ENCODE peak calls at places on chromosomes 12 and 14, in nine cellular contexts. W is prostate gland, G is psoas muscle, T is neural progenitor cell, S is tibial nerve, Z is GM12865, O is A673, R is RWPE2, D is Caco-2. C is an unnamed sample.
A peak's percentile ranks its signal among the peaks of the same experiment; 100 is the strongest.

GRCh38 chr14:69972755-69973154 is 93.5 kb downstream of the SMOC1 start:
- DNase-seq in R (no peak), O (no peak), T (no peak), G (no peak), D (no peak), Z (no peak), W (no peak), S (no peak), C (no peak)

GRCh38 chr14:92105845-92106094 is 612 bp downstream of the ATXN3 start:
- DNase-seq in Z (peak; percentile 35), R (no peak), O (peak; percentile 55), G (peak; percentile 56), S (peak; percentile 57), W (peak; percentile 29), T (no peak), D (no peak), C (no peak)

GRCh38 chr14:68960123-68960522 is 19.0 kb downstream of the ACTN1 start:
- DNase-seq in S (no peak), D (no peak), G (no peak), W (no peak), Z (no peak), T (no peak), R (no peak), O (no peak), C (no peak)

GRCh38 chr12:94074216-94074969 is 74.0 kb upstream of the PLXNC1 start:
- DNase-seq in O (no peak), T (no peak), R (no peak), D (no peak), W (no peak), Z (no peak), G (peak; percentile 51), S (peak; percentile 32), C (no peak)

GRCh38 chr14:32370720-32371119 is 41.6 kb downstream of the AKAP6 start:
- DNase-seq in D (no peak), G (no peak), S (no peak), Z (no peak), W (no peak), O (no peak), T (no peak), R (no peak), C (no peak)

GRCh38 chr14:83071888-83072501 is 1538.3 kb upstream of the SEL1L start:
- DNase-seq in S (no peak), O (peak; percentile 79), W (no peak), T (peak; percentile 45), R (no peak), G (no peak), Z (peak; percentile 18), D (peak; percentile 33), C (no peak)

GRCh38 chr14:104290058-104290667 is 151.8 kb downstream of the KIF26A start:
- DNase-seq in S (no peak), W (no peak), D (no peak), R (peak; percentile 57), G (no peak), T (no peak), Z (no peak), O (no peak), C (no peak)

GRCh38 chr12:108337235-108338223 is 1.6 kb downstream of the CMKLR1 start:
- DNase-seq in G (no peak), O (peak; percentile 61), D (peak; percentile 32), T (peak; percentile 53), Z (peak; percentile 79), W (no peak), R (peak; percentile 21), S (peak; percentile 26), C (no peak)

GRCh38 chr14:80764496-80764895 is 177.0 kb downstream of the CEP128 start:
- DNase-seq in Z (no peak), G (no peak), W (no peak), S (no peak), O (no peak), D (no peak), T (no peak), R (no peak), C (no peak)

GRCh38 chr12:125284945-125285344 is 219.7 kb downstream of the AACS start:
- DNase-seq in R (no peak), S (no peak), G (no peak), W (no peak), O (no peak), T (no peak), Z (peak; percentile 21), D (no peak), C (no peak)

GRCh38 chr14:92568621-92569479 is 55.3 kb downstream of the RIN3 start:
- DNase-seq in T (no peak), R (no peak), S (no peak), Z (peak; percentile 91), W (no peak), O (no peak), D (no peak), G (no peak), C (no peak)

GRCh38 chr12:65269603-65270002 is 8.9 kb upstream of the MSRB3 start:
- DNase-seq in S (no peak), R (no peak), G (no peak), T (no peak), W (no peak), Z (no peak), D (no peak), O (no peak), C (no peak)

GRCh38 chr14:36940476-36940875 is 231.9 kb downstream of the SLC25A21 start:
- DNase-seq in S (no peak), R (no peak), W (no peak), G (no peak), D (no peak), O (no peak), T (no peak), Z (no peak), C (no peak)

GRCh38 chr12:27787559-27787958 is 7.5 kb upstream of the MANSC4 start:
- DNase-seq in R (no peak), Z (no peak), W (no peak), T (no peak), G (no peak), D (no peak), O (no peak), S (no peak), C (no peak)

GRCh38 chr12:57939291-57939690 is 2.1 kb upstream of the ATP23 start:
- DNase-seq in Z (no peak), O (no peak), G (no peak), D (no peak), R (no peak), S (no peak), W (no peak), T (no peak), C (no peak)

GRCh38 chr12:57943438-57944080 is 2.2 kb downstream of the ATP23 start:
- DNase-seq in O (no peak), W (no peak), D (no peak), T (no peak), R (no peak), S (no peak), G (no peak), Z (no peak), C (no peak)

GRCh38 chr12:57941165-57941894 is at the start of gene ATP23:
- DNase-seq in G (peak; percentile 86), D (peak; percentile 95), T (peak; percentile 89), R (peak; percentile 94), O (peak; percentile 90), Z (peak; percentile 95), W (peak; percentile 92), S (peak; percentile 82), C (peak; percentile 87)

GRCh38 chr12:57940052-57940914 is 1.1 kb upstream of the ATP23 start:
- DNase-seq in W (no peak), D (peak; percentile 3), R (no peak), Z (no peak), O (no peak), G (no peak), S (no peak), T (no peak), C (no peak)

GRCh38 chr12:57940915-57941164 is 527 bp upstream of the ATP23 start:
- DNase-seq in T (no peak), S (no peak), G (no peak), Z (no peak), W (no peak), D (no peak), R (no peak), O (no peak), C (no peak)
- TF ChIP-seq CTCF in T (no peak), S (no peak), G (no peak), Z (no peak), W (no peak), D (no peak), R (no peak), O (no peak), C (no peak)

DNA sequence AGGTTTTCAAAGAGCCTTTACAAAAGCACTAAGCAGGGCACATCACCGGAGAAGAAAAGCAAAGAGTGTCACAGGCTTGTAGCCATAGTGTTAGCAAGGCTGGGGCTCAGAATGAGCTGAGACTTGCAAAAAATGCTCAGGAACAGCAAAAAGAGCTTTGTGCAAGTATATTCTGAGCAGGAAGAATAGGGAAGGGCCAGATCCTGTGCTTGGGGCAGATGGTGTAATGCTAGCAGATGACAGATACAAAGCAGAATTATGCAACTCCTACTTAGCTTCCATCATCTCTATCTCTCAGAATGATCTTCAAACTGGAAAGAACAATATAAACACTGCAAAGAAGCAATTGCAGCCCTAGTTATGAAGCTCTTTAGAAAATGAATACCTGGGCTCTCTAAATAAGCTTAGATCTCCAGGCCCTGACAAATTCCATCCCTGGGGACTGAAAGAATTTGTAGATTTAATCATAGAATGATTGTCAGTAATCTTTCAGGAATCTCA is 23.7 kb upstream of the PARP11 start:
- DNase-seq in W (no peak), T (peak; percentile 52), S (no peak), G (no peak), R (no peak), Z (no peak), O (no peak), D (peak; percentile 77), C (no peak)
- H3K4me3 ChIP-seq in W (no peak overlapping the region), T (peak overlapping the region; percentile 12), S (no peak overlapping the region), G (no peak overlapping the region), R (no peak overlapping the region), Z (no peak overlapping the region), O (no peak overlapping the region), D (no peak overlapping the region), C (no peak overlapping the region)

DNA sequence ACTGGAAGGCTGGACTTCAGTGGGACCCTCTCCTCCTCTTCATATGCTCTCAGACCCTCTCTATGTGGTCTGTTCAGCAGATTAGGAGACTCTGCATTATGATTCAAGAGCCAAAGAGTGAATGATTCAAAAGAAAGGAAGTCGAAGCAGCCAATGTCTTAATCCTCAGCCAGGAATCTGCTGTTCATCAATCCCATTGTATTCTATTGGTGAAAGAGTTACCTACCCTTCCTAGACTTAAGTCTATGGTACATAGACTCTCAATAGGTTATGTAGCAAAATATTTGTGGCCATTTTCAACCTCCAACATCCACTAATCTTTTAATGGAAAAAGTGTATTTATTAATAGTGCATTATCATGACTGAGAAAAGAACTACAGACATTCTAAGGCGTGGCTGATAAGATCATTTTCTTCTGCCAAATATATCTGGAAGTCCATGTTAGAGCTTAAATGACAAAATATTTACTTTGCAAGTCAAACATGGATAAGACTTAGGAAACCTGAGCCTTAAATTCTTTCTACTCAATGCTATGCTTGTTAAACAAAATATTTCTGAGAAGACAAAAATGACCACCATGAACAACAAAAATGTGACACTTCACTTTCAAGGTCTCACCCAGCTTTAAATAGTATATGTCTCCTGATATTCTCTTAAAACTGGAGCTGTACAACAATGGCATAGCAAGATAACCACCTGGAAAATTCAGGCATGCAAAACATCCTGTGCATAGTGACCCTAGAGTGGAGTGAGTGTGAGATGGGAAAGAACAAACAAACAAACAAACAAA is 1100.6 kb downstream of the GALC start:
- DNase-seq in Z (no peak), O (no peak), G (no peak), W (no peak), D (peak; percentile 7), R (no peak), T (peak; percentile 15), S (no peak), C (no peak)
- TF ChIP-seq CTCF in Z (no peak), O (no peak), G (no peak), W (no peak), D (no peak), R (no peak), T (no peak), S (no peak), C (no peak)

GRCh38 chr12:57133916-57134315 is 5.6 kb downstream of the LRP1 start:
- DNase-seq in T (no peak), R (no peak), D (no peak), Z (no peak), W (no peak), O (no peak), G (peak; percentile 46), S (no peak), C (no peak)
- H3K4me3 ChIP-seq in T (no peak overlapping the region), R (no peak overlapping the region), D (no peak overlapping the region), Z (no peak overlapping the region), W (no peak overlapping the region), O (no peak overlapping the region), G (no peak overlapping the region), S (peak overlapping the region; percentile 73), C (no peak overlapping the region)